ENCODE peak calls at places on chromosomes 4 and X, in nine cellular contexts. One of them, this sample, is unnamed.

GRCh38 chrX:30659421-30659820 is 6.2 kb downstream of the GK start:
- DNase-seq in cardiac fibroblast: peak; percentile 95
- DNase-seq in fibroblast of lung: peak; percentile 95
- DNase-seq in GM23338: no peak
- DNase-seq in kidney epithelial cell: peak; percentile 4
- DNase-seq in pancreas: no peak
- DNase-seq in astrocyte of the spinal cord: peak; percentile 64
- DNase-seq in astrocyte of the cerebellum: peak; percentile 6
- DNase-seq in choroid plexus epithelial cell: peak; percentile 93
- DNase-seq in this sample: peak; percentile 76

GRCh38 chr4:152278505-152279301 is 257.2 kb downstream of the FBXW7 start:
- DNase-seq in cardiac fibroblast: no peak
- DNase-seq in fibroblast of lung: no peak
- DNase-seq in GM23338: peak; percentile 55
- DNase-seq in kidney epithelial cell: peak; percentile 70
- DNase-seq in pancreas: no peak
- DNase-seq in astrocyte of the spinal cord: no peak
- DNase-seq in astrocyte of the cerebellum: no peak
- DNase-seq in choroid plexus epithelial cell: no peak
- DNase-seq in this sample: no peak

GRCh38 chr4:188428935-188429334 is 289.7 kb downstream of the TRIML1 start:
- DNase-seq in cardiac fibroblast: peak; percentile 52
- DNase-seq in fibroblast of lung: no peak
- DNase-seq in GM23338: peak; percentile 77
- DNase-seq in kidney epithelial cell: peak; percentile 25
- DNase-seq in pancreas: peak; percentile 10
- DNase-seq in astrocyte of the spinal cord: no peak
- DNase-seq in astrocyte of the cerebellum: no peak
- DNase-seq in choroid plexus epithelial cell: no peak
- DNase-seq in this sample: no peak

GRCh38 chr4:83114576-83114975 is at the start of gene PLAC8:
- DNase-seq in cardiac fibroblast: no peak
- DNase-seq in fibroblast of lung: no peak
- DNase-seq in GM23338: peak; percentile 34
- DNase-seq in kidney epithelial cell: no peak
- DNase-seq in pancreas: no peak
- DNase-seq in astrocyte of the spinal cord: peak; percentile 5
- DNase-seq in astrocyte of the cerebellum: no peak
- DNase-seq in choroid plexus epithelial cell: peak; percentile 34
- DNase-seq in this sample: no peak

GRCh38 chr4:148120216-148120615 is 322.0 kb downstream of the NR3C2 start:
- DNase-seq in cardiac fibroblast: no peak
- DNase-seq in fibroblast of lung: no peak
- DNase-seq in GM23338: no peak
- DNase-seq in kidney epithelial cell: no peak
- DNase-seq in pancreas: no peak
- DNase-seq in astrocyte of the spinal cord: no peak
- DNase-seq in astrocyte of the cerebellum: no peak
- DNase-seq in choroid plexus epithelial cell: no peak
- DNase-seq in this sample: no peak

GRCh38 chr4:5821665-5822358 is 71.1 kb downstream of the CRMP1 start:
- DNase-seq in cardiac fibroblast: no peak
- DNase-seq in fibroblast of lung: no peak
- DNase-seq in GM23338: peak; percentile 76
- DNase-seq in kidney epithelial cell: no peak
- DNase-seq in pancreas: no peak
- DNase-seq in astrocyte of the spinal cord: no peak
- DNase-seq in astrocyte of the cerebellum: no peak
- DNase-seq in choroid plexus epithelial cell: no peak
- DNase-seq in this sample: no peak

GRCh38 chr4:6324999-6325790 is 55.5 kb downstream of the WFS1 start:
- DNase-seq in cardiac fibroblast: peak; percentile 30
- DNase-seq in fibroblast of lung: no peak
- DNase-seq in GM23338: peak; percentile 28
- DNase-seq in kidney epithelial cell: no peak
- DNase-seq in pancreas: no peak
- DNase-seq in astrocyte of the spinal cord: peak; percentile 25
- DNase-seq in astrocyte of the cerebellum: no peak
- DNase-seq in choroid plexus epithelial cell: peak; percentile 16
- DNase-seq in this sample: no peak

GRCh38 chr4:41214158-41215146 is at the start of gene APBB2:
- DNase-seq in cardiac fibroblast: peak; percentile 97
- DNase-seq in fibroblast of lung: peak; percentile 97
- DNase-seq in GM23338: peak; percentile 99
- DNase-seq in kidney epithelial cell: peak; percentile 73
- DNase-seq in pancreas: peak; percentile 95
- DNase-seq in astrocyte of the spinal cord: peak; percentile 98
- DNase-seq in astrocyte of the cerebellum: peak; percentile 93
- DNase-seq in choroid plexus epithelial cell: peak; percentile 98
- DNase-seq in this sample: peak; percentile 91

GRCh38 chrX:97045470-97045869 is 161.8 kb downstream of the RPA4 start:
- DNase-seq in cardiac fibroblast: peak; percentile 29
- DNase-seq in fibroblast of lung: no peak
- DNase-seq in GM23338: no peak
- DNase-seq in kidney epithelial cell: no peak
- DNase-seq in pancreas: no peak
- DNase-seq in astrocyte of the spinal cord: no peak
- DNase-seq in astrocyte of the cerebellum: no peak
- DNase-seq in choroid plexus epithelial cell: no peak
- DNase-seq in this sample: no peak

GRCh38 chrX:130260316-130260715 is 8.4 kb downstream of the ZNF280C start:
- DNase-seq in cardiac fibroblast: no peak
- DNase-seq in fibroblast of lung: peak; percentile 81
- DNase-seq in GM23338: no peak
- DNase-seq in kidney epithelial cell: no peak
- DNase-seq in pancreas: no peak
- DNase-seq in astrocyte of the spinal cord: no peak
- DNase-seq in astrocyte of the cerebellum: no peak
- DNase-seq in choroid plexus epithelial cell: peak; percentile 24
- DNase-seq in this sample: no peak

GRCh38 chr4:90093526-90093925 is 33.7 kb upstream of the CCSER1 start:
- DNase-seq in cardiac fibroblast: no peak
- DNase-seq in fibroblast of lung: no peak
- DNase-seq in GM23338: no peak
- DNase-seq in kidney epithelial cell: no peak
- DNase-seq in pancreas: no peak
- DNase-seq in astrocyte of the spinal cord: no peak
- DNase-seq in astrocyte of the cerebellum: no peak
- DNase-seq in choroid plexus epithelial cell: no peak
- DNase-seq in this sample: no peak

GRCh38 chrX:40155617-40156471 is 58.1 kb upstream of the BCOR start:
- DNase-seq in cardiac fibroblast: no peak
- DNase-seq in fibroblast of lung: no peak
- DNase-seq in GM23338: peak; percentile 36
- DNase-seq in kidney epithelial cell: no peak
- DNase-seq in pancreas: no peak
- DNase-seq in astrocyte of the spinal cord: no peak
- DNase-seq in astrocyte of the cerebellum: no peak
- DNase-seq in choroid plexus epithelial cell: no peak
- DNase-seq in this sample: no peak

GRCh38 chr4:147799986-147800555 is 68.2 kb downstream of the ARHGAP10 start:
- DNase-seq in cardiac fibroblast: no peak
- DNase-seq in fibroblast of lung: no peak
- DNase-seq in GM23338: no peak
- DNase-seq in kidney epithelial cell: no peak
- DNase-seq in pancreas: no peak
- DNase-seq in astrocyte of the spinal cord: peak; percentile 59
- DNase-seq in astrocyte of the cerebellum: peak; percentile 13
- DNase-seq in choroid plexus epithelial cell: peak; percentile 62
- DNase-seq in this sample: no peak

GRCh38 chr4:26326791-26327190 is 6.0 kb downstream of the RBPJ start:
- DNase-seq in cardiac fibroblast: peak; percentile 96
- DNase-seq in fibroblast of lung: peak; percentile 87
- DNase-seq in GM23338: no peak
- DNase-seq in kidney epithelial cell: peak; percentile 76
- DNase-seq in pancreas: no peak
- DNase-seq in astrocyte of the spinal cord: peak; percentile 96
- DNase-seq in astrocyte of the cerebellum: peak; percentile 91
- DNase-seq in choroid plexus epithelial cell: peak; percentile 95
- DNase-seq in this sample: peak; percentile 84

GRCh38 chr4:26322349-26322748 is 1.5 kb downstream of the RBPJ start:
- DNase-seq in cardiac fibroblast: no peak
- DNase-seq in fibroblast of lung: no peak
- DNase-seq in GM23338: no peak
- DNase-seq in kidney epithelial cell: no peak
- DNase-seq in pancreas: no peak
- DNase-seq in astrocyte of the spinal cord: no peak
- DNase-seq in astrocyte of the cerebellum: no peak
- DNase-seq in choroid plexus epithelial cell: no peak
- DNase-seq in this sample: no peak

GRCh38 chr4:26321326-26322276 is 787 bp downstream of the RBPJ start:
- DNase-seq in cardiac fibroblast: peak; percentile 45
- DNase-seq in fibroblast of lung: peak; percentile 58
- DNase-seq in GM23338: peak; percentile 71
- DNase-seq in kidney epithelial cell: no peak
- DNase-seq in pancreas: peak; percentile 18
- DNase-seq in astrocyte of the spinal cord: no peak
- DNase-seq in astrocyte of the cerebellum: no peak
- DNase-seq in choroid plexus epithelial cell: peak; percentile 60
- DNase-seq in this sample: no peak

GRCh38 chr4:26325191-26325590 is 4.4 kb downstream of the RBPJ start:
- DNase-seq in cardiac fibroblast: peak; percentile 72
- DNase-seq in fibroblast of lung: peak; percentile 74
- DNase-seq in GM23338: peak; percentile 70
- DNase-seq in kidney epithelial cell: no peak
- DNase-seq in pancreas: no peak
- DNase-seq in astrocyte of the spinal cord: peak; percentile 66
- DNase-seq in astrocyte of the cerebellum: peak; percentile 47
- DNase-seq in choroid plexus epithelial cell: peak; percentile 76
- DNase-seq in this sample: no peak

GRCh38 chr4:26323807-26324206 is 3.0 kb downstream of the RBPJ start:
- DNase-seq in cardiac fibroblast: peak; percentile 74
- DNase-seq in fibroblast of lung: peak; percentile 81
- DNase-seq in GM23338: no peak
- DNase-seq in kidney epithelial cell: no peak
- DNase-seq in pancreas: no peak
- DNase-seq in astrocyte of the spinal cord: peak; percentile 65
- DNase-seq in astrocyte of the cerebellum: peak; percentile 44
- DNase-seq in choroid plexus epithelial cell: peak; percentile 68
- DNase-seq in this sample: peak; percentile 32
- H3K4me3 ChIP-seq in cardiac fibroblast: no peak overlapping the region
- H3K4me3 ChIP-seq in fibroblast of lung: peak overlapping the region; percentile 81
- H3K4me3 ChIP-seq in GM23338: peak overlapping the region; percentile 94
- H3K4me3 ChIP-seq in kidney epithelial cell: no peak overlapping the region
- H3K4me3 ChIP-seq in pancreas: no peak overlapping the region
- H3K4me3 ChIP-seq in astrocyte of the spinal cord: peak overlapping the region; percentile 75
- H3K4me3 ChIP-seq in astrocyte of the cerebellum: peak overlapping the region; percentile 98
- H3K4me3 ChIP-seq in choroid plexus epithelial cell: no peak overlapping the region
- H3K4me3 ChIP-seq in this sample: peak overlapping the region; percentile 77

DNA sequence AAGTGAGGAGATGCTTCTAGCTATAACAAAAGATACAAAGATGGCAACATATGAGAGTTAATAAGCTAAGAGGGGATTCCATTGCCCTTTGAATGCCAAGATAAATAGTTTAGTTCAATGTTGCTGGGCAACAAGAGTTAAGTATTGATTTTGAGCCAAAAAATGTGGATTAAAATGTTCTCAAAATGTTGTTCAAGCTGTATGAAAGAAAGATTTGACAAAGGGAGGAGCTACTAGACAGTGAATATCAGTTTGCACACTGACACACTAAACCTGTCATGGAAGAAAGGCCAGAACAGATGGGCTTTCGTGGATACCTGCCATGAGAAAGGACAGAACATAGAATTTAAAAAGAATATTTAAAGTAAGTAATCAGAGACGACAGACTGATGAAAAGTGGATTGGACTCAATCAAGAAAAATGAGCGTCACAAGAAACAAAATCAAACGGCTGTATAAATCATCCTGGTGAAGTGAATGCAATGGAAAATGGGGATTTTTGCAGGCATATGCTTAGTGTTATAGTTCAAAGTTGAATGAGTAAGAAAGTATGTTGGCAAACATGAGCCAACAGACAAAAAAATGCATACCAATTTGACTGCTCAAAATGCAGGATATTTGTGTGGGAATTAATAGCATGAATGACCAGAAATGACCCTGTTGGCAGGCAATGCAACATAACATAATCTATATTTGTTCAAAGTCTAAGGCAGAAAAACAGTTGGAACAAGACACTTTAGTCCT is 7.5 kb downstream of the PCDH18 start:
- DNase-seq in cardiac fibroblast: peak; percentile 72
- DNase-seq in fibroblast of lung: peak; percentile 63
- DNase-seq in GM23338: no peak
- DNase-seq in kidney epithelial cell: no peak
- DNase-seq in pancreas: no peak
- DNase-seq in astrocyte of the spinal cord: peak; percentile 33
- DNase-seq in astrocyte of the cerebellum: no peak
- DNase-seq in choroid plexus epithelial cell: peak; percentile 50
- DNase-seq in this sample: peak; percentile 31
- H3K4me3 ChIP-seq in cardiac fibroblast: no peak overlapping the region
- H3K4me3 ChIP-seq in fibroblast of lung: peak overlapping the region; percentile 100
- H3K4me3 ChIP-seq in GM23338: no peak overlapping the region
- H3K4me3 ChIP-seq in kidney epithelial cell: no peak overlapping the region
- H3K4me3 ChIP-seq in pancreas: no peak overlapping the region
- H3K4me3 ChIP-seq in astrocyte of the spinal cord: no peak overlapping the region
- H3K4me3 ChIP-seq in astrocyte of the cerebellum: no peak overlapping the region
- H3K4me3 ChIP-seq in choroid plexus epithelial cell: no peak overlapping the region
- H3K4me3 ChIP-seq in this sample: no peak overlapping the region

GRCh38 chrX:19121466-19121865 is 802 bp downstream of the ADGRG2 start:
- DNase-seq in cardiac fibroblast: no peak
- DNase-seq in fibroblast of lung: no peak
- DNase-seq in GM23338: no peak
- DNase-seq in kidney epithelial cell: no peak
- DNase-seq in pancreas: no peak
- DNase-seq in astrocyte of the spinal cord: no peak
- DNase-seq in astrocyte of the cerebellum: no peak
- DNase-seq in choroid plexus epithelial cell: no peak
- DNase-seq in this sample: no peak

GRCh38 chrX:19127649-19128168 is 5.4 kb upstream of the ADGRG2 start:
- DNase-seq in cardiac fibroblast: peak; percentile 80
- DNase-seq in fibroblast of lung: peak; percentile 70
- DNase-seq in GM23338: no peak
- DNase-seq in kidney epithelial cell: no peak
- DNase-seq in pancreas: no peak
- DNase-seq in astrocyte of the spinal cord: peak; percentile 3
- DNase-seq in astrocyte of the cerebellum: no peak
- DNase-seq in choroid plexus epithelial cell: peak; percentile 62
- DNase-seq in this sample: peak; percentile 64

GRCh38 chrX:19121898-19122640 is at the start of gene ADGRG2:
- DNase-seq in cardiac fibroblast: peak; percentile 19
- DNase-seq in fibroblast of lung: peak; percentile 24
- DNase-seq in GM23338: peak; percentile 48
- DNase-seq in kidney epithelial cell: no peak
- DNase-seq in pancreas: peak; percentile 24
- DNase-seq in astrocyte of the spinal cord: peak; percentile 6
- DNase-seq in astrocyte of the cerebellum: no peak
- DNase-seq in choroid plexus epithelial cell: peak; percentile 16
- DNase-seq in this sample: no peak

GRCh38 chrX:19122641-19123009 is 357 bp upstream of the ADGRG2 start:
- DNase-seq in cardiac fibroblast: no peak
- DNase-seq in fibroblast of lung: no peak
- DNase-seq in GM23338: peak; percentile 15
- DNase-seq in kidney epithelial cell: no peak
- DNase-seq in pancreas: no peak
- DNase-seq in astrocyte of the spinal cord: no peak
- DNase-seq in astrocyte of the cerebellum: no peak
- DNase-seq in choroid plexus epithelial cell: no peak
- DNase-seq in this sample: no peak
- H3K4me3 ChIP-seq in cardiac fibroblast: no peak overlapping the region
- H3K4me3 ChIP-seq in fibroblast of lung: no peak overlapping the region
- H3K4me3 ChIP-seq in GM23338: peak overlapping the region; percentile 62
- H3K4me3 ChIP-seq in kidney epithelial cell: peak overlapping the region; percentile 14
- H3K4me3 ChIP-seq in pancreas: no peak overlapping the region
- H3K4me3 ChIP-seq in astrocyte of the spinal cord: no peak overlapping the region
- H3K4me3 ChIP-seq in astrocyte of the cerebellum: no peak overlapping the region
- H3K4me3 ChIP-seq in choroid plexus epithelial cell: no peak overlapping the region
- H3K4me3 ChIP-seq in this sample: peak overlapping the region; percentile 31

GRCh38 chr4:173168396-173169177 is at the start of gene GALNT7:
- DNase-seq in cardiac fibroblast: peak; percentile 53
- DNase-seq in fibroblast of lung: peak; percentile 57
- DNase-seq in GM23338: peak; percentile 93
- DNase-seq in kidney epithelial cell: no peak
- DNase-seq in pancreas: peak; percentile 85
- DNase-seq in astrocyte of the spinal cord: peak; percentile 67
- DNase-seq in astrocyte of the cerebellum: no peak
- DNase-seq in choroid plexus epithelial cell: peak; percentile 57
- DNase-seq in this sample: no peak
- H3K4me3 ChIP-seq in cardiac fibroblast: peak within 1 kb of the TSS; percentile 70
- H3K4me3 ChIP-seq in fibroblast of lung: peak within 1 kb of the TSS; percentile 72
- H3K4me3 ChIP-seq in GM23338: peak within 1 kb of the TSS; percentile 97
- H3K4me3 ChIP-seq in kidney epithelial cell: peak within 1 kb of the TSS; percentile 95
- H3K4me3 ChIP-seq in pancreas: peak within 1 kb of the TSS; percentile 88
- H3K4me3 ChIP-seq in astrocyte of the spinal cord: peak within 1 kb of the TSS; percentile 83
- H3K4me3 ChIP-seq in astrocyte of the cerebellum: peak within 1 kb of the TSS; percentile 52
- H3K4me3 ChIP-seq in choroid plexus epithelial cell: peak within 1 kb of the TSS; percentile 83
- H3K4me3 ChIP-seq in this sample: peak within 1 kb of the TSS; percentile 80

This sample was measured in skeletal muscle cell.